ENCODE peak calls at places on chromosome 2, in six cellular contexts. K is HCT116, P is stomach, L is GM23338, T is suprapubic skin, U is HL-60. N is an unnamed sample.

GRCh38 chr2:26352892-26353291 is 6.3 kb upstream of the ADGRF3 start:
- DNase-seq in K (peak), P (no peak), L (no peak), T (no peak), U (no peak), N (no peak)

GRCh38 chr2:164754157-164755093 is 87.2 kb downstream of the COBLL1 start:
- DNase-seq in K (no peak), P (no peak), L (no peak), T (no peak), U (no peak), N (no peak)

GRCh38 chr2:240074545-240074944 is 21.2 kb upstream of the OR6B3 start:
- DNase-seq in K (no peak), P (no peak), L (no peak), T (no peak), U (no peak), N (no peak)

GRCh38 chr2:65691816-65692215 is 259.4 kb upstream of the SPRED2 start:
- DNase-seq in K (no peak), P (no peak), L (no peak), T (no peak), U (no peak), N (no peak)

GRCh38 chr2:84697895-84698294 is 181.6 kb downstream of the DNAH6 start:
- DNase-seq in K (no peak), P (no peak), L (peak), T (no peak), U (no peak), N (peak)

GRCh38 chr2:84417453-84417852 is 41.6 kb downstream of the SUCLG1 start:
- DNase-seq in K (no peak), P (no peak), L (no peak), T (no peak), U (no peak), N (no peak)

GRCh38 chr2:26481705-26482104 is 3.8 kb upstream of the OTOF start:
- DNase-seq in K (no peak), P (no peak), L (no peak), T (no peak), U (no peak), N (no peak)

GRCh38 chr2:12770569-12770968 is 53.8 kb downstream of the TRIB2 start:
- DNase-seq in K (no peak), P (no peak), L (peak), T (no peak), U (no peak), N (peak)

GRCh38 chr2:180848393-180848792 is 132.0 kb upstream of the UBE2E3 start:
- DNase-seq in K (no peak), P (no peak), L (no peak), T (no peak), U (no peak), N (no peak)

GRCh38 chr2:217795706-217796465 is 206.9 kb downstream of the TNS1 start:
- DNase-seq in K (no peak), P (peak), L (no peak), T (peak), U (no peak), N (peak)

GRCh38 chr2:112168422-112169124 is 30.4 kb downstream of the FBLN7 start:
- DNase-seq in K (no peak), P (no peak), L (no peak), T (peak), U (no peak), N (no peak)

GRCh38 chr2:39403311-39403710 is 33.8 kb downstream of the MAP4K3 start:
- DNase-seq in K (no peak), P (no peak), L (no peak), T (no peak), U (no peak), N (no peak)

GRCh38 chr2:237612527-237613357 is 14.6 kb upstream of the LRRFIP1 start:
- DNase-seq in K (no peak), P (no peak), L (no peak), T (no peak), U (no peak), N (no peak)

GRCh38 chr2:96408631-96409542 is 73.3 kb downstream of the NCAPH start:
- DNase-seq in K (no peak), P (peak), L (no peak), T (no peak), U (no peak), N (no peak)

GRCh38 chr2:145635706-145636427 is 1115.9 kb upstream of the ZEB2 start:
- DNase-seq in K (no peak), P (no peak), L (no peak), T (no peak), U (no peak), N (no peak)

GRCh38 chr2:201852878-201853415 is 46.6 kb downstream of the CDK15 start:
- DNase-seq in K (no peak), P (no peak), L (no peak), T (no peak), U (no peak), N (no peak)

GRCh38 chr2:173750332-173750731 is 214.8 kb downstream of the SP3 start:
- DNase-seq in K (no peak), P (no peak), L (peak), T (no peak), U (no peak), N (no peak)

GRCh38 chr2:231590614-231591013 is 2.0 kb upstream of the TEX44 start:
- DNase-seq in K (no peak), P (peak), L (no peak), T (no peak), U (no peak), N (no peak)

GRCh38 chr2:63059434-63060078 is 8.9 kb downstream of the OTX1 start:
- DNase-seq in K (no peak), P (no peak), L (peak), T (no peak), U (peak), N (no peak)

GRCh38 chr2:180412224-180412623 is 405.1 kb upstream of the CWC22 start:
- DNase-seq in K (no peak), P (no peak), L (no peak), T (no peak), U (no peak), N (no peak)

GRCh38 chr2:229653551-229653950 is 60.8 kb downstream of the DNER start:
- DNase-seq in K (no peak), P (no peak), L (no peak), T (no peak), U (no peak), N (no peak)

GRCh38 chr2:231364961-231365810 is 30.3 kb upstream of the B3GNT7 start:
- DNase-seq in K (no peak), P (no peak), L (no peak), T (no peak), U (no peak), N (no peak)

GRCh38 chr2:153871231-153872221 is at the start of gene GALNT13:
- DNase-seq in K (no peak), P (no peak), L (peak), T (peak), U (no peak), N (no peak)

GRCh38 chr2:150225030-150225429 is 262.4 kb downstream of the RND3 start:
- DNase-seq in K (no peak), P (no peak), L (no peak), T (no peak), U (no peak), N (no peak)

GRCh38 chr2:85750509-85751299 is 3.1 kb upstream of the ATOH8 start:
- DNase-seq in K (peak), P (peak), L (peak), T (no peak), U (peak), N (no peak)

GRCh38 chr2:70089946-70090523 is 2.8 kb downstream of the PCBP1 start:
- DNase-seq in K (no peak), P (no peak), L (peak), T (no peak), U (peak), N (no peak)

GRCh38 chr2:101328474-101329007 is 20.0 kb upstream of the RNF149 start:
- DNase-seq in K (no peak), P (no peak), L (no peak), T (no peak), U (peak), N (no peak)

GRCh38 chr2:138897274-138897673 is 117.1 kb upstream of the NXPH2 start:
- DNase-seq in K (no peak), P (no peak), L (no peak), T (no peak), U (no peak), N (no peak)

GRCh38 chr2:165927353-165927752 is 26.2 kb downstream of the TTC21B start:
- DNase-seq in K (no peak), P (no peak), L (no peak), T (no peak), U (no peak), N (no peak)

GRCh38 chr2:143279672-143280071 is 150.5 kb downstream of the ARHGAP15 start:
- DNase-seq in K (no peak), P (no peak), L (no peak), T (no peak), U (no peak), N (no peak)

GRCh38 chr2:143280097-143280757 is 151.0 kb downstream of the ARHGAP15 start:
- DNase-seq in K (no peak), P (no peak), L (no peak), T (no peak), U (no peak), N (no peak)

GRCh38 chr2:143284087-143284675 is 155.0 kb downstream of the ARHGAP15 start:
- DNase-seq in K (peak), P (no peak), L (peak), T (no peak), U (peak), N (no peak)

DNA sequence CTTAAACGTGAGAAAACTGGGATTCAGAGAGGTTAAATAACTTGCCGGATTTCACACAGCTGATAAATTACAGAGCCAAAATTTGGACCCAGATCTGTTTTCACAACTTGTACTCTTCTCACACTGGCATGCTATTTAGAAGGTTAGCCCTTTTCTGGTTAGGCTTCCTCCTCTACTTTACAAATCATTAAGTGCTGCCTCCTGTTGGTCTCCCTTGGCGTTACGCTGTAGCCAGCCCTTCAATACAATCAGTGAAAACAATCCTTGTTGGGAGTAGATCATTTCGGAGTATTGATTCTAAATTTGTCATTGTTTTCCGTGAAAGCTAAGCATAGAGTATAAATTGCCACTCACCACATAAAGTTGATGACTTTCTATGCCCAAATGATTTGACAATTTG is 153.5 kb downstream of the ARHGAP15 start:
- DNase-seq in K (no peak), P (no peak), L (peak), T (no peak), U (peak), N (no peak)
- TF ChIP-seq CTCF in K (peak), P (no peak), L (peak), T (no peak), U (peak), N (no peak)

DNA sequence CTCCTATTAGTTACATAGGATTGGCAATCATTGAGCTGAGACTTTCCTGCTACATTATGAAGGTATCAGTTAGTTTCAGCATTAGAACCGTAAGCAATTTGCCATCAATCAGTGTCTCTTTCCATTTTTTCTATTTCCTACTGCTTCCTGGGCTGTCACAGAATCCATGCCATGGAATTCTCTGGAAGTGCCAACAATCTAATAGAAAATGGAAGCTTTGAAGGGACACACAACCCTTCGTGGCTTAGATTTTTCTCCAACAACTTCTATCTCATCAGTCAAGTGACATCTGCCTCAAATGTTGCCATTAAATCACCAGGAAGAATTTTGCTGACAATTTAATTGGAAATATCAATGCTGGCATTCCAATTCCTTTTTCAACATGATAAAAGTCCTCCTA is 183.5 kb upstream of the PARD3B start:
- DNase-seq in K (no peak), P (no peak), L (no peak), T (no peak), U (no peak), N (no peak)
- TF ChIP-seq POLR2AphosphoS5 in K (no peak), P (no peak), L (no peak), T (no peak), U (no peak), N (no peak)

GRCh38 chr2:233480490-233481202 is 85.9 kb downstream of the USP40 start:
- DNase-seq in K (no peak), P (peak), L (no peak), T (no peak), U (peak), N (no peak)
- TF ChIP-seq CTCF in K (no peak), P (peak), L (peak), T (no peak), U (no peak), N (no peak)

GRCh38 chr2:128525653-128526052 is 207.0 kb upstream of the HS6ST1 start:
- DNase-seq in K (no peak), P (no peak), L (no peak), T (no peak), U (no peak), N (no peak)

GRCh38 chr2:128524183-128524582 is 205.5 kb upstream of the HS6ST1 start:
- DNase-seq in K (no peak), P (no peak), L (no peak), T (no peak), U (no peak), N (no peak)

GRCh38 chr2:128528133-128528532 is 209.5 kb upstream of the HS6ST1 start:
- DNase-seq in K (no peak), P (peak), L (no peak), T (no peak), U (no peak), N (no peak)

GRCh38 chr2:128523490-128523889 is 204.8 kb upstream of the HS6ST1 start:
- DNase-seq in K (no peak), P (no peak), L (peak), T (no peak), U (no peak), N (no peak)

GRCh38 chr2:128526455-128526976 is 207.8 kb upstream of the HS6ST1 start:
- DNase-seq in K (no peak), P (peak), L (no peak), T (no peak), U (no peak), N (no peak)
- TF ChIP-seq POLR2AphosphoS5 in K (no peak), P (no peak), L (no peak), T (no peak), U (no peak), N (no peak)

N was measured in esophagus muscularis mucosa.